ENCODE peak calls at places on chromosomes 16 and 17, in nine cellular contexts. Y, L, W, K, N, P, U, Q and I are unnamed samples.

GRCh38 chr17:69246726-69247375 is 18.2 kb upstream of the ABCA10 start:
- DNase-seq in Q (no peak), Y (peak), W (no peak), N (peak), K (no peak), L (no peak), U (no peak), P (no peak), I (no peak)

GRCh38 chr17:77461277-77462057 is 320.7 kb downstream of the SEC14L1 start:
- DNase-seq in Y (no peak), L (no peak), P (no peak), W (no peak), U (no peak), K (no peak), N (no peak), Q (no peak), I (no peak)

GRCh38 chr16:11563493-11564040 is 23.2 kb downstream of the LITAF start:
- DNase-seq in L (no peak), Q (no peak), Y (no peak), P (no peak), U (no peak), W (no peak), K (no peak), N (no peak), I (no peak)

GRCh38 chr17:15516150-15516549 is 47.1 kb downstream of the TVP23C start:
- DNase-seq in K (no peak), Q (no peak), Y (peak), U (no peak), P (no peak), W (no peak), L (no peak), N (peak), I (no peak)

GRCh38 chr16:106623-107324 is 28.7 kb downstream of the MPG start:
- DNase-seq in L (no peak), W (peak), Y (peak), U (no peak), K (peak), Q (peak), N (peak), P (peak), I (peak)

GRCh38 chr17:17855334-17855725 is 18.5 kb upstream of the SREBF1 start:
- DNase-seq in Q (no peak), P (no peak), N (no peak), U (no peak), Y (no peak), L (no peak), W (no peak), K (no peak), I (no peak)

GRCh38 chr16:4379001-4379688 is 7.5 kb downstream of the VASN start:
- DNase-seq in K (no peak), L (no peak), N (no peak), W (no peak), Q (no peak), U (no peak), Y (no peak), P (no peak), I (no peak)

GRCh38 chr16:46711106-46711769 is 21.8 kb downstream of the ORC6 start:
- DNase-seq in U (no peak), L (no peak), Q (no peak), P (peak), N (no peak), K (no peak), Y (no peak), W (no peak), I (no peak)

GRCh38 chr16:30724641-30725464 is 23.4 kb upstream of the PHKG2 start:
- DNase-seq in Y (peak), K (no peak), N (no peak), L (no peak), U (no peak), Q (no peak), W (no peak), P (peak), I (no peak)

GRCh38 chr17:72764632-72765041 is 327.9 kb downstream of the SLC39A11 start:
- DNase-seq in U (no peak), W (peak), N (peak), P (no peak), K (no peak), Y (peak), Q (no peak), L (no peak), I (no peak)

GRCh38 chr17:73690581-73691135 is 46.4 kb upstream of the SDK2 start:
- DNase-seq in W (no peak), N (no peak), U (no peak), L (no peak), P (no peak), K (no peak), Y (no peak), Q (no peak), I (peak)

GRCh38 chr16:51287231-51287630 is 136.2 kb upstream of the SALL1 start:
- DNase-seq in L (no peak), U (no peak), W (no peak), Q (no peak), P (no peak), N (no peak), Y (no peak), K (no peak), I (no peak)

GRCh38 chr16:83967838-83968482 is at the start of gene NECAB2:
- DNase-seq in P (peak), Y (peak), N (peak), L (no peak), Q (peak), W (no peak), K (peak), U (peak), I (no peak)

GRCh38 chr16:31206776-31207175 is 4.2 kb upstream of the PYCARD start:
- DNase-seq in W (no peak), L (no peak), U (no peak), Q (no peak), K (peak), Y (no peak), N (no peak), P (no peak), I (no peak)

GRCh38 chr17:10875984-10876555 is 38.2 kb upstream of the PIRT start:
- DNase-seq in K (peak), Q (peak), Y (peak), L (no peak), P (peak), U (peak), W (no peak), N (peak), I (peak)

GRCh38 chr17:64110436-64111152 is 19.4 kb downstream of the ERN1 start:
- DNase-seq in W (no peak), Y (no peak), Q (no peak), P (no peak), N (no peak), L (no peak), K (no peak), U (no peak), I (no peak)

GRCh38 chr16:56662357-56663354 is 4.9 kb downstream of the MT1F start:
- DNase-seq in U (no peak), L (no peak), K (no peak), Q (no peak), Y (no peak), N (no peak), W (no peak), P (no peak), I (no peak)

GRCh38 chr16:46743232-46743719 is 4.9 kb downstream of the MYLK3 start:
- DNase-seq in P (peak), W (no peak), K (no peak), N (peak), Q (no peak), L (no peak), U (peak), Y (peak), I (no peak)

GRCh38 chr16:24834459-24835335 is 11.1 kb upstream of the SLC5A11 start:
- DNase-seq in L (no peak), Y (peak), W (no peak), K (no peak), N (peak), U (no peak), P (no peak), Q (peak), I (no peak)

GRCh38 chr17:34974794-34975428 is 5.4 kb upstream of the LIG3 start:
- DNase-seq in U (no peak), L (no peak), P (no peak), Q (no peak), Y (no peak), N (no peak), W (no peak), K (no peak), I (no peak)

GRCh38 chr16:4290236-4290830 is 17.5 kb upstream of the TFAP4 start:
- DNase-seq in Y (peak), K (no peak), P (no peak), L (peak), N (peak), W (no peak), U (no peak), Q (no peak), I (peak)

GRCh38 chr17:59561042-59561441 is 4.4 kb upstream of the DHX40 start:
- DNase-seq in Q (no peak), L (no peak), K (no peak), P (no peak), N (peak), Y (peak), W (no peak), U (no peak), I (no peak)

GRCh38 chr16:35636831-35637230 is 2177.4 kb downstream of the TP53TG3F start:
- DNase-seq in Y (no peak), U (no peak), W (no peak), P (no peak), N (no peak), Q (no peak), K (no peak), L (no peak), I (no peak)

GRCh38 chr17:73595068-73595865 is 49.0 kb downstream of the SDK2 start:
- DNase-seq in Y (peak), Q (peak), W (no peak), P (peak), U (no peak), K (no peak), N (peak), L (no peak), I (peak)

GRCh38 chr17:64774888-64775600 is 112.9 kb upstream of the SMURF2 start:
- DNase-seq in N (no peak), P (no peak), W (no peak), Y (no peak), K (no peak), U (no peak), Q (no peak), L (no peak), I (no peak)

GRCh38 chr17:79609175-79609589 is 1.7 kb downstream of the RBFOX3 start:
- DNase-seq in L (no peak), U (no peak), K (no peak), N (no peak), Q (no peak), Y (no peak), W (no peak), P (no peak), I (no peak)

GRCh38 chr16:28905229-28905754 is 19.7 kb downstream of the RABEP2 start:
- DNase-seq in P (no peak), K (no peak), W (no peak), Q (no peak), N (no peak), L (no peak), U (no peak), Y (no peak), I (no peak)

GRCh38 chr16:28904363-28904762 is 20.7 kb downstream of the RABEP2 start:
- DNase-seq in K (no peak), L (no peak), U (no peak), N (no peak), Y (no peak), P (no peak), Q (no peak), W (no peak), I (no peak)

GRCh38 chr16:28903344-28904042 is 21.5 kb downstream of the RABEP2 start:
- DNase-seq in U (no peak), N (no peak), K (no peak), Q (no peak), Y (no peak), L (no peak), P (no peak), W (no peak), I (no peak)

GRCh38 chr16:28905800-28906372 is 19.2 kb downstream of the RABEP2 start:
- DNase-seq in Y (no peak), N (no peak), Q (no peak), U (no peak), W (no peak), P (no peak), L (no peak), K (no peak), I (no peak)

GRCh38 chr16:28904828-28905227 is 20.2 kb downstream of the RABEP2 start:
- DNase-seq in W (no peak), Y (no peak), U (no peak), N (no peak), P (no peak), Q (no peak), K (no peak), L (no peak), I (no peak)
- TF ChIP-seq CTCF in W (no peak), Y (no peak), U (no peak), N (no peak), P (no peak), Q (no peak), K (no peak), L (no peak), I (no peak)

DNA sequence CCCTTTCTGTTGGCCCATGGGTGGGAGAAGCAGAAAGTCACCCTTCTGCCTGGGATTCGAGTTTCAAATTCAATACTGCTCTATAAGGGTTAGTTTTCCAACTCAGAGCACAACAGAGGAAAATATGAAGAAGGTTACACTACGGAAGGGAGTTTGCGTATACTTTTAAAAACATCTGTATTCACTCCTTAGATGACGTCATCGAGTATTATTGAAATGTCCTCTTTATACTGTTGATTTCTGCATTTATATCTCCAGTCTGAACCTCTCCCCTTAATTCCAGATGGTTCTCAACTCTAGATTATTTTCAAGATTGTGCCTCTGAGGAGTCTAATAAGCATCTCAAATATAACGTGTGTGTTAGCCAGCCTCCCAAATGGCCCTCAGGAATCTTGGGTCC is 249.1 kb downstream of the MAP2K4 start:
- DNase-seq in Y (no peak), Q (no peak), U (no peak), N (no peak), K (no peak), L (no peak), W (no peak), P (no peak), I (no peak)
- H3K4me3 ChIP-seq in Y (no peak), Q (no peak), U (no peak), N (no peak), K (no peak), L (no peak), W (no peak), P (no peak), I (no peak)

GRCh38 chr17:66840061-66840460 is 5.1 kb downstream of the CACNG5 start:
- DNase-seq in W (no peak), N (no peak), U (no peak), K (no peak), P (no peak), Q (no peak), L (no peak), Y (no peak), I (no peak)

GRCh38 chr17:66842505-66842904 is 7.6 kb downstream of the CACNG5 start:
- DNase-seq in N (no peak), K (no peak), W (no peak), Q (no peak), U (no peak), P (no peak), Y (no peak), L (no peak), I (no peak)

GRCh38 chr17:66841744-66842143 is 6.8 kb downstream of the CACNG5 start:
- DNase-seq in Y (no peak), P (no peak), Q (no peak), L (no peak), U (no peak), K (no peak), N (no peak), W (no peak), I (no peak)

GRCh38 chr17:66842959-66843358 is 8.0 kb downstream of the CACNG5 start:
- DNase-seq in N (no peak), K (no peak), P (no peak), Q (no peak), U (no peak), L (no peak), Y (no peak), W (no peak), I (no peak)

DNA sequence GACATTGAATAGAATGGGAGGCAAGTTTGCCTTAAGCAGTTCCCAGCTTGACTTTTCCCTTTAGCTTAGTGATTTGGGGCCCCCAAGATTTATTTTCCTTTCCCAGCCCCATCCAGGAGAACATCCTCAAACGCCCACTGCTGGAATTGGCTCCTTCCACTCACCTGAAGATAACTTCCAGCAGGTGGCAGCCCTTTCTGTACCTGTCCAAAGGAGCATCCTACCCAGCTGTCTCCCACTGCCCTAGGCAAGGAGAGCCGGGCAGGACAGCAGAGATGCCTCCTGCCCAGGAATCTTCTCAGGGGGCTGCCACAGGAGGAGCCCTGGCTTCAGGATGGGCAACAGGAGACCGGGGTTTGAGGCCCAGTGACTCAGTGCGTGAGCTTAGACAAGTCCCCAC is 6.4 kb downstream of the CACNG5 start:
- DNase-seq in Y (no peak), L (no peak), K (no peak), W (no peak), U (no peak), N (no peak), Q (no peak), P (no peak), I (no peak)
- TF ChIP-seq CTCF in Y (no peak), L (no peak), K (no peak), W (no peak), U (no peak), N (no peak), Q (no peak), P (no peak), I (no peak)

DNA sequence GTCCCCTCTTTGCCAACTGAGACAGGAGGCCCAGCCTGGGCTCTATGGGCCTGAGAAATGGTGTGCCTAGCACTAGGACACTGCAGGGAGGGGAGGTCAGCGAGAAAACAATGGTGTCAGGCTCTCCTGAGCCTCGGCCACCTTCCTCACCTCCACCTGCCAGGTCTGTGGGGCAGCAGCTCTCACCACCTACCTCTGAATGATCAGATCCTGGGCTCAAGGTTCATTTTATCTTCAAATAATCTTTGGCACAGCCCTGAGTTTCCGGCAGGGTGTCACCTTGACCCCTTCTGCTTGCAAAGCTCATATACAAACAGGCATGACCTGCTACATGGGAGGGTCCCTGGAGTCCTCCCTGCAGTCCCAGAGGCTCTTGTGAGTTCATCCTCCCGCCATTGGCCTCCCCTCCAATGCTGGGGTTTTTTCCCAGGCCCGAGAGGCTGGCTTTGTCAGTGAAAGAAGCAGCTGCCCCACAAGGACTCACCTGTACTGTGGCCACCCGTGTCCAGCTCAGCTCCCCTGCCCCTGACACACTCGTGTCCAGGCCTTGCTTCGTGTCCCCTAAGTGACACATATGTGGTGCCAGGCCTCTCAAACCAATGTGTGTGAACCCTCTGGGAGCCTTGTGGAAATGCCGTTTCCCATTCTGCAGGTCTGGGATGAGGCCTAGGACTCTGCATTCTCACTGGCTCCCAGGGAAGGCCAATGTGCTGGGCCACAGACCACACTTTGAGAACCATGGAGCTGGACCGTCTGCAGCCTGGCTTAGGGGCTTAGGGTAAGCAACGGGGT is 176.8 kb upstream of the CIBAR2 start:
- DNase-seq in Q (peak), N (no peak), Y (no peak), L (no peak), U (no peak), W (no peak), K (no peak), P (no peak), I (no peak)
- H3K4me3 ChIP-seq in Q (no peak), N (no peak), Y (no peak), L (no peak), U (no peak), W (no peak), K (no peak), P (no peak), I (no peak)

DNA sequence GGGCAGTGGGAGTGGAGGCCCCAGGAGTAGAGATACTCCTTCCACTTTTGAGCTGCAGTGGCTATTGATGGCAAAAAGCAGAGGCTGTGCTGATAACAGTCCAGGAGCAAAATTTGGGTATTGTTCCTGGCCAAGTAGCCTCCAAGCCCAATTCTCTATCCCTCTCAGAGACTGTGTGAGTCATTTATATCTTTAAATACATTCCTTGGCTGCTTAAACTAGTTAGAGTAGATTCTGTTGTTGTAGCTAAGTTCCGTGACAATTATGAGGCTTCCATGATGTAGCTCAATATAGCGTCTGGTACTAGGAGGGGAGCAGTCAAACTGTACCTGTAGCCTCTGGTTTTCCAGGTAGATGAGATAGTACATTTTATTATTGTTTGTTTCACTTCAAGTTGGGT is 19.9 kb upstream of the UBE2G1 start:
- DNase-seq in K (no peak), U (no peak), Q (no peak), W (no peak), L (no peak), Y (no peak), P (no peak), N (no peak), I (no peak)
- TF ChIP-seq CTCF in K (no peak), U (no peak), Q (no peak), W (no peak), L (no peak), Y (no peak), P (no peak), N (no peak), I (no peak)

DNA sequence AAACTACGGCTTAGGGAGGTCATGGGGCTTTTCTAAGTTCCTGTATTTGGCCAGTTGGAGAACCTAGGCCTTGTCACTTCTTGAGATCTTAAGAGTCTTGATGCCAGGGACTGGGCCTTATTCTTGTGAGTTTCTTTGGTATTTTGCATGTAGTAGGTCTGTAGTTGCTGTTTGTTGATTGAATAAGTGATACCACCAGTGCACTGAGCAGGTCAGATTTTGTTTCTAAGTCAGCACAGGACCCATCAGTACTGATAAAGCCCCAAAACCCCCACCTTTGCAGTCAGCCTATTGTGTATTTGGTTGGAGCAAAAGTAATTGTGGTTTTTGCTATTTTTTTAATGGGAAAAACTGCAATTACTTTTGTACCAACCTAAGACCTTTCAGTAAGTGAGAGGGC is 130.1 kb downstream of the PRKCA start:
- DNase-seq in K (no peak), N (no peak), U (no peak), Y (no peak), W (no peak), Q (no peak), L (no peak), P (no peak), I (no peak)
- H3K4me3 ChIP-seq in K (no peak), N (no peak), U (no peak), Y (no peak), W (no peak), Q (no peak), L (no peak), P (no peak), I (no peak)

GRCh38 chr16:68228652-68229051 is 7.3 kb downstream of the ESRP2 start:
- DNase-seq in P (no peak), U (no peak), Y (no peak), N (no peak), W (no peak), Q (peak), K (no peak), L (no peak), I (no peak)
- TF ChIP-seq CTCF in P (no peak), U (no peak), Y (no peak), N (no peak), W (no peak), Q (no peak), K (no peak), L (no peak), I (no peak)